ENCODE peak calls at places on chromosome 2, in five cellular contexts. R is stomach, Z is sigmoid colon, O is K562, X is tibial nerve. M is an unnamed sample.

GRCh38 chr2:120629241-120629895 is 106.3 kb upstream of the GLI2 start:
- DNase-seq in X (no peak), R (no peak), O (no peak), Z (peak), M (no peak)

GRCh38 chr2:235709969-235710879 is 216.4 kb downstream of the AGAP1 start:
- DNase-seq in O (peak), R (no peak), X (no peak), Z (peak), M (no peak)

GRCh38 chr2:99701503-99701902 is 211.7 kb upstream of the REV1 start:
- DNase-seq in Z (no peak), X (no peak), O (no peak), R (no peak), M (peak)

GRCh38 chr2:235793163-235793752 is 299.4 kb downstream of the AGAP1 start:
- DNase-seq in Z (peak), X (no peak), O (no peak), R (no peak), M (no peak)

GRCh38 chr2:234535359-234535758 is 38.5 kb upstream of the ARL4C start:
- DNase-seq in Z (no peak), R (no peak), X (no peak), O (no peak), M (no peak)

GRCh38 chr2:29920130-29920577 is 1.2 kb downstream of the ALK start:
- DNase-seq in R (peak), X (no peak), Z (no peak), O (peak), M (no peak)

GRCh38 chr2:113791697-113792590 is 35.5 kb upstream of the SLC35F5 start:
- DNase-seq in Z (no peak), X (no peak), O (no peak), R (no peak), M (no peak)

GRCh38 chr2:196482119-196483065 is 157.1 kb upstream of the CCDC150 start:
- DNase-seq in R (no peak), O (no peak), X (no peak), Z (no peak), M (no peak)

GRCh38 chr2:238581126-238581525 is 154.4 kb downstream of the ASB1 start:
- DNase-seq in R (no peak), Z (no peak), O (no peak), X (no peak), M (no peak)

GRCh38 chr2:227813562-227814353 is at the start of gene CCL20:
- DNase-seq in O (no peak), Z (no peak), X (no peak), R (no peak), M (no peak)

GRCh38 chr2:196955036-196955435 is 28.5 kb upstream of the PGAP1 start:
- DNase-seq in O (no peak), R (no peak), X (no peak), Z (no peak), M (no peak)

GRCh38 chr2:240144649-240145261 is 4.3 kb upstream of the OTOS start:
- DNase-seq in X (no peak), O (no peak), Z (no peak), R (no peak), M (no peak)

GRCh38 chr2:59288771-59289170 is 1047.6 kb upstream of the FANCL start:
- DNase-seq in O (no peak), R (no peak), X (no peak), Z (no peak), M (no peak)

GRCh38 chr2:119649364-119649917 is 29.6 kb upstream of the TMEM177 start:
- DNase-seq in Z (no peak), X (no peak), R (no peak), O (no peak), M (peak)

DNA sequence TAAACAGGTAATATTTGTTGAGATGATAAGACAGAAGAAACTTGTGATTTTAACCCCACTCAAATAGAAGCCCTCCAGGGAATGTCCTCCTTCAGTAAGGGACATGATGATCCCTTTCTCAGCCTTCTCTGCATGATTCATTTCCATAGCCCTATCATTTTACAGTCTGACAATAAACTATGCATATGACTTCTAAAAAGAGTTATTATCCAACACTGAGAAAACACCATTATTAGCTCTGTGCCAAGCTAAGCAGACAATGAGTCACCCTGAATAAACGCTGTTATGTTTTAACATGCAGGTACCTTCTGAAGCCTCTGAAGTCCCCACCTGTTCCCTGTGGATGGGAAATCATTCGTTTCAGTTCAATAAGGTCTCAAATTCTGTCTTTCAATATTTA is 54.7 kb downstream of the DTNB start:
- DNase-seq in Z (no peak), O (no peak), X (no peak), R (no peak), M (no peak)
- TF ChIP-seq EP300 in Z (no peak), O (no peak), X (no peak), R (no peak), M (no peak)

GRCh38 chr2:8633186-8633734 is 48.6 kb upstream of the ID2 start:
- DNase-seq in R (no peak), O (no peak), X (no peak), Z (no peak), M (no peak)
- H3K27ac ChIP-seq in R (no peak), O (no peak), X (no peak), Z (no peak), M (no peak)

GRCh38 chr2:40034198-40034597 is 255.1 kb upstream of the THUMPD2 start:
- DNase-seq in X (no peak), Z (no peak), R (no peak), O (no peak), M (no peak)

GRCh38 chr2:40033781-40034180 is 254.7 kb upstream of the THUMPD2 start:
- DNase-seq in X (no peak), O (no peak), Z (no peak), R (no peak), M (no peak)

GRCh38 chr2:40034801-40035200 is 255.7 kb upstream of the THUMPD2 start:
- DNase-seq in O (no peak), Z (no peak), X (no peak), R (no peak), M (no peak)

GRCh38 chr2:40030451-40030975 is 251.5 kb upstream of the THUMPD2 start:
- DNase-seq in Z (no peak), O (no peak), X (no peak), R (no peak), M (no peak)

DNA sequence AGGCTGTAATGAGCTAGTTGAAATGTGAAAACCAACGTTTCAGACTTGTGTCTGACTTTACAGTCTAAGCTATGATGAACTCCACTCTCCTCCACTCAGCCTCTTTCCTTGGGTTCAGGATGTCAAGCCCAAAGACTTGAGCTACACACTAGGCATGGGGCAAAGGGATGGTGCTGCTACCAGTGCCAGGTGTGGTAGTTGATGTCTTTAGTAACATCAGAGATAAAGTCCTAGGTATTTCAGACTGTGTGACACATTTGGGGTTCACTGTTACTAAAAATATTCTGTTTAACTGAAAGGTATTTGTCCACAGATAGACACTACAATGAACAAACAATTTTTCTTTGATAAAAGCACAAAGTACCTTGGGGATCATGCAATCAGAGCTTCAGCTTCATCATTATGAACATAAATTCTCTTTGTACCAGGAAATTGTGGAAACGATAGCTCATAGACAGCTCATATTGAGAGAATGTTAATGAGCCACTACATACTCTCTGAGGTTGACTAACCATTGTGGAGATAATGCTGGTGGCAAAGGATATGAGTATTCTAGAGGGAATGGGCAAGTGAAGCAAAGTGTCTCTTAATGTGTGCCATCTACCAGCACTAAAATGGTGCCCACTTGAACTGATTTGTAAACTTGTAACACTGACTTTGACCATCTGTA is 253.7 kb upstream of the THUMPD2 start:
- DNase-seq in X (no peak), Z (no peak), O (no peak), R (no peak), M (no peak)
- TF ChIP-seq EP300 in X (no peak), Z (no peak), O (no peak), R (no peak), M (no peak)

GRCh38 chr2:9630001-9630749 is 622 bp downstream of the YWHAQ start:
- DNase-seq in R (peak), X (peak), O (no peak), Z (peak), M (peak)

GRCh38 chr2:9634121-9634520 is 3.3 kb upstream of the YWHAQ start:
- DNase-seq in R (no peak), X (no peak), Z (no peak), O (no peak), M (no peak)

GRCh38 chr2:9631484-9631819 is 655 bp upstream of the YWHAQ start:
- DNase-seq in Z (no peak), R (no peak), O (no peak), X (no peak), M (no peak)

GRCh38 chr2:9630750-9631483 is at the start of gene YWHAQ:
- DNase-seq in Z (peak), X (peak), R (peak), O (peak), M (peak)

DNA sequence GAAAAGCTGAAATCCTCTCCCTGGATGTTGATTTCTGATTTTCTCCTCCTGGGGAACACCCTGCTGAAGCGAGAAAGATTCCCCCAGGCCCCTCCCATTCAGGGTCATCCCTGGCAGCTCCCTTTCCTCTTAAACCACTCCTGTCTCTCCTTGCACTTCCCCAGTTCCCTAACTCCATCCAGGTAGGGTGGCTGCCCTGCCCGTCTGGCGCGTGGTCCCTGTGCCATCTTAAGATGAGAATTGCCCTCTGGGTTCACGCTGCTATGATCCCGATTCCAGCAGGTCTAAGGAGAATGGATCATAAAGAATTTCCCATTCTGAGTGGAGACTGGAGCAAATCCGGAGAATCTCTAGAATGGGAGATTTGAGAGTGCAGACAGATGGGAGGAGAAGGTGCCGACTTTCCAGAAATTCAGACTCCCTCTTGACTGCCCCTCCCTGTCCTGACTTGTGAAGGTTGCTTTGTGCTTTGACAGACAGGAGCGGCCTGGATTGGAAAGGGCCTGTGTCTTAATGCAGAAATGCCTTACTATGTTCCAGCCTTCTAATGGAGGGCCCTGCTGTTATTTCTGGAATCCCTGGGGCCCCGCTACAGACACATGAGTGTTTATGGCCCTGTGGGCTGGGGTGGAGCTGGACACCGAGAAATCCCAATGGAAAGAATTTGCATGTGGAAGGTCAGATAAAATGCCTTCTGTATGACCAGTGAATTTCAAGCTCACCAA is 1.3 kb upstream of the YWHAQ start:
- DNase-seq in O (no peak), R (no peak), X (no peak), Z (no peak), M (no peak)
- H3K27ac ChIP-seq in O (no peak), R (peak), X (peak), Z (peak), M (peak)

GRCh38 chr2:54617409-54617808 is 106.1 kb upstream of the EML6 start:
- DNase-seq in Z (no peak), X (no peak), R (no peak), O (no peak), M (no peak)

GRCh38 chr2:54615832-54616534 is 107.5 kb upstream of the EML6 start:
- DNase-seq in R (no peak), X (no peak), O (no peak), Z (no peak), M (no peak)

GRCh38 chr2:54618646-54619565 is 104.6 kb upstream of the EML6 start:
- DNase-seq in O (no peak), X (no peak), Z (no peak), R (peak), M (no peak)

GRCh38 chr2:54620948-54621347 is 102.5 kb upstream of the EML6 start:
- DNase-seq in X (no peak), R (no peak), O (no peak), Z (no peak), M (no peak)

DNA sequence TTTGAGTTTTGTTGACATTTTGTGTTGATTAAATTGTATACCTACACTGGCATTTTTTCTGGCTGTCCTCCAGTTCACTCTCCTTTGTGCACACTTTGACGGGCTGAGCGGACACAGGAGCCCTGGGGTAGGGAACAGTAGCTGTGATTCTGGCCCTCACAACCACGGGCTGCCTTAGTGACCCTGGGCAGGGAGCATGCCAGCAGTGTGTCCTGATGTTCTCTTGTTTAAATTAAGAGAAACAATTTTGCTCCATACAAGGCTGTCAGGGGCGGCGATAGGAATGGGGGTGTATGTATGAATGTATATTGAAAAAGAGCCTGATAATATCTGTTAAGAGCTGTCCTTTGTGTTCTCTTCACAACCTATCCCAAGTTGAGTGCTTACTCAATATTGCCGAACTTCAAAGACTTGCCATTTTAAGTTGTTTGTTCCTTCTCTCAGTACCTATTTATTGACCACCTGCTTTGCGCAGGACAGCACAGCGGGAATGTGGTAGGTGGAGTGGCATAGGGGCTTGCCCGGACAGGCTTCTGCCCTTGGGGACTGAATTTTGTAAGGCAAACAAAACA is 103.7 kb upstream of the EML6 start:
- DNase-seq in R (peak), X (no peak), Z (no peak), O (no peak), M (no peak)
- TF ChIP-seq EP300 in R (no peak), X (no peak), Z (no peak), O (no peak), M (no peak)